ENCODE peak calls at places on chromosomes 4 and X, in seven cellular contexts. K is HuH-7.5; U is stimulated activated CD4-positive, alpha-beta T cell treated with anti-CD3 and anti-CD28 coated beads, TNF-alpha, amount 100 ng/mL, for 24 hours; B is HCEC 1CT; O is Caki2; P is GM23248; V is stimulated activated CD8-positive, alpha-beta memory T cell treated with anti-CD3 and anti-CD28 coated beads, Interleukin-4, amount 100 ng/mL, for 24 hours. E is an unnamed sample.

GRCh38 chrX:134727363-134727762 is 69.1 kb upstream of the PLAC1 start:
- DNase-seq in V (no peak), K (peak), U (no peak), O (no peak), B (no peak), P (no peak), E (no peak)

GRCh38 chr4:53586121-53586816 is 5.0 kb downstream of the LNX1 start:
- DNase-seq in K (no peak), V (no peak), B (peak), O (no peak), U (no peak), P (peak), E (no peak)

GRCh38 chr4:4248885-4249203 is 821 bp upstream of the TMEM128 start:
- DNase-seq in U (no peak), B (no peak), K (no peak), V (no peak), O (no peak), P (peak), E (no peak)

GRCh38 chrX:81957900-81958545 is 756.1 kb downstream of the SH3BGRL start:
- DNase-seq in V (no peak), O (peak), K (no peak), B (no peak), P (peak), U (no peak), E (no peak)

GRCh38 chr4:71156616-71157015 is 163.2 kb downstream of the DCK start:
- DNase-seq in B (no peak), O (no peak), P (no peak), K (no peak), U (no peak), V (no peak), E (peak)

GRCh38 chrX:17375631-17376380 is 806 bp downstream of the NHS start:
- DNase-seq in V (no peak), O (peak), B (peak), U (no peak), K (no peak), P (peak), E (peak)

GRCh38 chrX:5051831-5052491 is 1176.7 kb downstream of the NLGN4X start:
- DNase-seq in U (no peak), O (peak), V (no peak), K (no peak), P (no peak), B (no peak), E (no peak)

GRCh38 chr4:129233691-129234090 is 137.7 kb downstream of the C4orf33 start:
- DNase-seq in O (no peak), B (no peak), P (no peak), V (no peak), K (no peak), U (no peak), E (no peak)

GRCh38 chrX:43559643-43560042 is 96.5 kb upstream of the MAOA start:
- DNase-seq in U (no peak), O (peak), K (no peak), V (peak), P (peak), B (peak), E (peak)

GRCh38 chrX:128458888-128459287 is 406.7 kb upstream of the ACTRT1 start:
- DNase-seq in O (peak), V (no peak), B (no peak), P (peak), U (no peak), K (no peak), E (no peak)

GRCh38 chr4:132669786-132670185 is 479.3 kb upstream of the PCDH10 start:
- DNase-seq in O (no peak), U (no peak), P (no peak), V (no peak), K (no peak), B (peak), E (no peak)

GRCh38 chr4:8727546-8728510 is 135.3 kb downstream of the CPZ start:
- DNase-seq in O (no peak), K (no peak), B (no peak), P (no peak), V (no peak), U (no peak), E (no peak)

GRCh38 chrX:68146054-68146453 is 287.2 kb downstream of the OPHN1 start:
- DNase-seq in U (no peak), K (no peak), B (peak), O (peak), P (peak), V (no peak), E (peak)

GRCh38 chrX:17412692-17413091 is 37.7 kb downstream of the NHS start:
- DNase-seq in B (peak), V (no peak), O (peak), U (no peak), K (no peak), P (peak), E (no peak)

GRCh38 chr4:109462297-109462696 is 28.7 kb downstream of the SEC24B start:
- DNase-seq in U (no peak), K (no peak), B (no peak), V (no peak), P (no peak), O (no peak), E (no peak)

GRCh38 chrX:15465347-15465746 is 27.8 kb downstream of the PIR start:
- DNase-seq in B (peak), P (peak), U (no peak), K (no peak), O (no peak), V (no peak), E (no peak)